ENCODE peak calls at places on chromosomes 13 and 19, in five cellular contexts. One of them, this sample, is unnamed.

GRCh38 chr13:28012383-28012782 is 23.9 kb upstream of the URAD start:
- DNase-seq in H1: no peak
- DNase-seq in HepG2: no peak
- DNase-seq in SK-N-SH: no peak
- DNase-seq in GM12878: no peak
- DNase-seq in this sample: no peak

GRCh38 chr19:18408053-18408476 is 10.6 kb upstream of the LRRC25 start:
- DNase-seq in SK-N-SH: peak
- DNase-seq in H1: peak
- DNase-seq in GM12878: peak
- DNase-seq in HepG2: no peak
- DNase-seq in this sample: no peak

GRCh38 chr13:40568672-40569350 is 97.6 kb downstream of the FOXO1 start:
- DNase-seq in SK-N-SH: no peak
- DNase-seq in GM12878: no peak
- DNase-seq in HepG2: peak
- DNase-seq in H1: no peak
- DNase-seq in this sample: no peak

GRCh38 chr13:77379508-77379907 is 52.6 kb upstream of the MYCBP2 start:
- DNase-seq in HepG2: no peak
- DNase-seq in GM12878: no peak
- DNase-seq in H1: no peak
- DNase-seq in SK-N-SH: no peak
- DNase-seq in this sample: no peak

GRCh38 chr19:57241181-57241580 is 749 bp downstream of the ZNF805 start:
- DNase-seq in SK-N-SH: peak
- DNase-seq in HepG2: peak
- DNase-seq in H1: no peak
- DNase-seq in GM12878: no peak
- DNase-seq in this sample: peak

GRCh38 chr19:6588508-6589345 is 2.2 kb downstream of the CD70 start:
- DNase-seq in H1: no peak
- DNase-seq in SK-N-SH: no peak
- DNase-seq in GM12878: no peak
- DNase-seq in HepG2: no peak
- DNase-seq in this sample: no peak

GRCh38 chr13:32824671-32825070 is 191.6 kb upstream of the KL start:
- DNase-seq in GM12878: no peak
- DNase-seq in H1: no peak
- DNase-seq in HepG2: no peak
- DNase-seq in SK-N-SH: no peak
- DNase-seq in this sample: no peak

GRCh38 chr19:12720296-12720695 is 3.4 kb downstream of the TNPO2 start:
- DNase-seq in HepG2: no peak
- DNase-seq in H1: no peak
- DNase-seq in GM12878: no peak
- DNase-seq in SK-N-SH: no peak
- DNase-seq in this sample: no peak

GRCh38 chr19:33906578-33907335 is 110.1 kb downstream of the KCTD15 start:
- DNase-seq in GM12878: no peak
- DNase-seq in SK-N-SH: no peak
- DNase-seq in H1: peak
- DNase-seq in HepG2: peak
- DNase-seq in this sample: no peak

GRCh38 chr19:17553256-17553655 is 2.2 kb upstream of the COLGALT1 start:
- DNase-seq in H1: no peak
- DNase-seq in GM12878: no peak
- DNase-seq in HepG2: no peak
- DNase-seq in SK-N-SH: no peak
- DNase-seq in this sample: no peak

DNA sequence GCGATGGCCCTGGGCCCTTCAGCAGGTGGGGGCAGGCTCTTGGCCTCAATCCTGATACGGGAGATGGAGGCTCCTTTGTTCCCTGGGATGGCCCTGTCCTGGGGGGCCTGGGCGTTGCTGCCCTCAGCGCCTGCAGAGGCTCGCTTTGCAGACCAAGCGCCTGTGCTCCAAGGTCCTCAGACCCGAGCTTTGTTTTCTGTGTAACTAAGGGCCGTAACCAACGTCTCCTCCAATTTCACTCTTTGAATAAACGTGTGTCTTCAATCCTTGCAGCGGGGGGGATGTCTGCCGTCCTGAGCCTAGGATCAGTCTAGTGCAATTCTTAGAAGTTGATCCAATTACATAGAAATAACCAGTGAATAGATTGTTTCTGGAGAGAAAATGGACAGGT is 5.2 kb downstream of the PTBP1 start:
- DNase-seq in SK-N-SH: no peak
- DNase-seq in GM12878: no peak
- DNase-seq in HepG2: no peak
- DNase-seq in H1: no peak
- DNase-seq in this sample: no peak
- TF ChIP-seq GABPA in SK-N-SH: no peak
- TF ChIP-seq GABPA in GM12878: no peak
- TF ChIP-seq GABPA in HepG2: no peak
- TF ChIP-seq GABPA in H1: no peak
- TF ChIP-seq GABPA in this sample: no peak

GRCh38 chr19:10624585-10624984 is 768 bp upstream of the SLC44A2 start:
- DNase-seq in H1: no peak
- DNase-seq in GM12878: no peak
- DNase-seq in SK-N-SH: no peak
- DNase-seq in HepG2: no peak
- DNase-seq in this sample: no peak

GRCh38 chr19:10620786-10621185 is 4.6 kb upstream of the SLC44A2 start:
- DNase-seq in H1: no peak
- DNase-seq in SK-N-SH: no peak
- DNase-seq in HepG2: no peak
- DNase-seq in GM12878: no peak
- DNase-seq in this sample: no peak

GRCh38 chr19:10625762-10626138 is 397 bp downstream of the SLC44A2 start:
- DNase-seq in SK-N-SH: no peak
- DNase-seq in HepG2: no peak
- DNase-seq in GM12878: no peak
- DNase-seq in H1: no peak
- DNase-seq in this sample: no peak

GRCh38 chr19:10621966-10622365 is 3.4 kb upstream of the SLC44A2 start:
- DNase-seq in GM12878: no peak
- DNase-seq in H1: no peak
- DNase-seq in SK-N-SH: no peak
- DNase-seq in HepG2: no peak
- DNase-seq in this sample: no peak

DNA sequence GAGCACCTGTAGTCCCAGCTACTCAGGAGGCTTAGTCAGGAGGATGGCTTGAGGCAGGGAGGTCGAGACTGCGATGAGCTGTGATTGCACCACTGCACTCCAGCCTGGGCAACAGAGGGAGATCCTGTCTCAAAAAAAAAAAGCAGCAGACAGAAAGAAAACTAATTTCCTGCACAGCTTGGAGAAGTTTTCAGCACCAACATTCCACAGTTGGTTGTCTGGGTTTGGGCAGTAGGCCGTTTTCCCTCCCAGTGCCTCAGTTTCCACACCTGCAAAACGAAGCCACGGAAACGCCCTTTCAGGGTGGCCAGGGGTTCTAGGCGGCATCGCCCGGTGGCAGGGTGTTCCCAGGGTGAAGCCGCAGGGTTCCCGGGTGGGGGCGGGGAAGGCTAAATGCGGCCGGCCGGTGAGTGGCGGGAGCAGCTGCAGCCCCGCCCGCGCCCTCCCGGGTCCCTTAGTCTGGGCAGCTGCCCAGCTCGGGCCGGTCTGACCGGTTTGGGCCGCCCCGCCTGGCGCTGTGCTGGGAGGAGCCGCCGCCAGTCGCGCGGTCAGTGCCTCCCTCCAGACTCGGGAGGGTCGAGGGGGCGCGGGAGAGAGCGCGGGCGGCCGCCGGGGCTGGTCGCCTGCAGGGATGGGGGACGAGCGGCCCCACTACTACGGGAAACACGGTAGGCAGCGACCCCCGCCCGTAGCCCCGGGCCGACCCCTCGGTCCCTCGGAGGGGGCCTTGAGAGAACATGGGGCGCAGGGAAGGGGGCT is at the start of gene SLC44A2:
- DNase-seq in GM12878: no peak
- DNase-seq in H1: peak
- DNase-seq in HepG2: no peak
- DNase-seq in SK-N-SH: peak
- DNase-seq in this sample: no peak
- TF ChIP-seq GABPA in GM12878: no peak
- TF ChIP-seq GABPA in H1: no peak
- TF ChIP-seq GABPA in HepG2: no peak
- TF ChIP-seq GABPA in SK-N-SH: no peak
- TF ChIP-seq GABPA in this sample: no peak

GRCh38 chr19:43527860-43528622 is 1.0 kb upstream of the ETHE1 start:
- DNase-seq in HepG2: no peak
- DNase-seq in GM12878: no peak
- DNase-seq in SK-N-SH: no peak
- DNase-seq in H1: no peak
- DNase-seq in this sample: no peak
- TF ChIP-seq GABPA in HepG2: no peak
- TF ChIP-seq GABPA in GM12878: no peak
- TF ChIP-seq GABPA in SK-N-SH: no peak
- TF ChIP-seq GABPA in H1: no peak
- TF ChIP-seq GABPA in this sample: no peak

DNA sequence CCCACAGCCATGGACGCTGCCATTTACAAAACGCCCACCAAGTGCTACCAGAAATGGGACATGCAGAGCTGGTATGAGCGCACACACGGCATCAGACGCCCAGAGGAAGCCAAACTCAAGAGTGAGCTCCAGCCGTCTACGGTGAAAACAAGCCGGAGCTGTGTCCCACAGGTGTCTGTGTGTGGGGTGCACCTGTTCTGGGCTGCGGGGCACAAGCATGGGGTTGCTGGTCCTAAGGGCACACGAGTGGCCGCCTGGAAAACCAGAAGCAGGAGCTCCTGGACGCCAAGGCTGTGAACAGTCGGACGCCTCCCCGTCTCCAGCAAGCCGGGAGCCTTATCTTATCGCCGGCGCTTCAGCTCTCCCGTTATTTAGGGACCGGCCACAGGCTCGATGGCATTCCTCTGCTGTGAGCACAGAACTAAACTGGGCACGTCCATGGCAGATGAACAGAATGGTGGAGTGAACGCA is 1.3 kb downstream of the ADPRHL1 start:
- DNase-seq in SK-N-SH: no peak
- DNase-seq in GM12878: no peak
- DNase-seq in HepG2: no peak
- DNase-seq in H1: no peak
- DNase-seq in this sample: no peak
- TF ChIP-seq GABPA in SK-N-SH: no peak
- TF ChIP-seq GABPA in GM12878: no peak
- TF ChIP-seq GABPA in HepG2: no peak
- TF ChIP-seq GABPA in H1: no peak
- TF ChIP-seq GABPA in this sample: no peak

DNA sequence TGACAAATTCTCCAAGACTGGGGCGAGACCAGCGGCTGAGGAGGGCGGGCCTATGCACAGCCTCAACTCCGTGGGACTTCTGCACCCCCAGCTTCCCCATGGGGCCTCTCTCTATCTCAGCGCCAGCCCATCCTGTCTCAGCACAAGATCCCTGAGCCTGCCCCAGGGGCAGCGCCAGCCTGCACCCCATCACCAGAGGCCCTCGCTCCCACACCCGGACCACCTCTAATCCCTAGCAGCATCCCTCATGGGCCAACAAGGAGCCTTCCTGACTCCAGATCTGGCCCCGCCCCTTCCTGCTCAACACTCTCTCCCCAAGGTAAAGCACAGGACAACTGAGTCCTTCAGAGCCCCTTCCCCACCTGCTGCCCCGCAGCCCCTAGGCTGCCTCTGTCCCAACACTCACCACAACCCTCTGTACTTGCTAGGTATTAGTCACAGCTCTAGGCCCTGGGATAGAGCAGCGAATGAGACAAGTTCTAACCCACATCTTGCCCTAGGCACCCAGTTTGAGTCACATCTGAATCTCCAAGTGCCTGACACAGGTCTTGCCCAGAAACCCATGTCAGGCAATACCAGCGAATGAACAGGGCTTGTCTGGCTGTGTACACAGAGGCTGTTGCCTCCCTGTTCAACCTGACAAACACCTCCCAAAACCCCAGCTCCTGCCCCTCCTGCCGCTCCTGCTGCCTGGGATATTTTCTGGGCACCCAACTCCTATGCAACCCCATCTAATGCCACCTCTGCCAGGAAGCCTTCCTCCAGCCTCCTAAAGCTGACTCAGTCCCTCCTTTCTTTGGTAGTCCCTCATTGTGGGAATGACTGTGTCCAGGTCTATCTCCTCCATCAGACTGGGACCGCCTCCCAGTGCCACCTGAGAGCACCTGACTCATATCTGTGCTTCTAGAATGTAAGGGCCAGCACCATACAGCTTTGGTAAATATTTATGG is 18.6 kb downstream of the GRIK5 start:
- DNase-seq in SK-N-SH: no peak
- DNase-seq in HepG2: no peak
- DNase-seq in GM12878: no peak
- DNase-seq in H1: no peak
- DNase-seq in this sample: no peak
- TF ChIP-seq GABPA in SK-N-SH: no peak
- TF ChIP-seq GABPA in HepG2: no peak
- TF ChIP-seq GABPA in GM12878: no peak
- TF ChIP-seq GABPA in H1: no peak
- TF ChIP-seq GABPA in this sample: no peak